ENCODE peak calls at places on chromosomes 7 and 10, in eight cellular contexts. X, A, K, F, I, D, E and M are unnamed samples.

GRCh38 chr10:5585517-5586222 is 60.9 kb downstream of the CALML3 start:
- DNase-seq in K (no peak), I (no peak), X (no peak), A (no peak), D (no peak), F (no peak), E (no peak), M (no peak)

GRCh38 chr10:27319752-27320561 is 79.4 kb upstream of the ACBD5 start:
- DNase-seq in K (peak; percentile 6), E (peak; percentile 63), D (no peak), F (peak; percentile 5), A (no peak), I (no peak), X (peak; percentile 82), M (no peak)

GRCh38 chr7:114930829-114931655 is 9.1 kb downstream of the MDFIC start:
- DNase-seq in K (no peak), F (peak; percentile 43), E (no peak), X (no peak), A (no peak), D (no peak), I (no peak), M (no peak)

GRCh38 chr7:44113764-44114354 is 9.5 kb downstream of the POLD2 start:
- DNase-seq in X (no peak), A (no peak), F (no peak), D (no peak), I (no peak), E (no peak), K (no peak), M (no peak)

GRCh38 chr7:95509199-95509598 is 23.5 kb downstream of the ASB4 start:
- DNase-seq in D (no peak), F (no peak), X (peak; percentile 7), K (no peak), I (no peak), A (no peak), E (peak; percentile 50), M (peak; percentile 1)

GRCh38 chr7:115477193-115477651 is 553.3 kb downstream of the TFEC start:
- DNase-seq in A (no peak), D (no peak), F (no peak), I (no peak), X (no peak), E (peak; percentile 61), K (no peak), M (no peak)

GRCh38 chr7:77783111-77783510 is 15.1 kb downstream of the TMEM60 start:
- DNase-seq in I (no peak), D (no peak), K (no peak), E (no peak), X (no peak), A (no peak), F (no peak), M (no peak)

GRCh38 chr7:130387628-130388403 is 7.5 kb downstream of the CPA1 start:
- DNase-seq in I (no peak), X (no peak), E (no peak), F (no peak), K (no peak), A (no peak), D (no peak), M (no peak)

GRCh38 chr10:21203473-21204107 is 306.5 kb upstream of the NEBL start:
- DNase-seq in D (no peak), E (no peak), K (no peak), A (no peak), F (no peak), X (no peak), I (no peak), M (no peak)

GRCh38 chr7:130937016-130937415 is 203.0 kb upstream of the KLF14 start:
- DNase-seq in F (no peak), X (no peak), E (no peak), D (no peak), K (no peak), I (no peak), A (no peak), M (no peak)

GRCh38 chr10:95121904-95122303 is 52.6 kb upstream of the CYP2C8 start:
- DNase-seq in X (no peak), F (no peak), D (no peak), E (no peak), I (no peak), A (no peak), K (no peak), M (no peak)

GRCh38 chr7:139936760-139937310 is 107.8 kb downstream of the TBXAS1 start:
- DNase-seq in E (no peak), I (no peak), D (no peak), F (no peak), X (no peak), K (no peak), A (no peak), M (no peak)

GRCh38 chr7:106057962-106058901 is 53.9 kb downstream of the SYPL1 start:
- DNase-seq in A (no peak), D (no peak), F (peak; percentile 96), K (no peak), X (peak; percentile 63), I (no peak), E (no peak), M (peak; percentile 98)

GRCh38 chr10:67864560-67865371 is 19.7 kb upstream of the SIRT1 start:
- DNase-seq in D (no peak), A (no peak), I (no peak), K (no peak), E (no peak), F (peak; percentile 41), X (no peak), M (no peak)

GRCh38 chr10:132377326-132377725 is 19.7 kb upstream of the PWWP2B start:
- DNase-seq in F (no peak), K (no peak), I (no peak), D (no peak), E (no peak), X (no peak), A (no peak), M (no peak)

GRCh38 chr7:107661081-107661864 is 645 bp downstream of the SLC26A4 start:
- DNase-seq in D (no peak), F (peak; percentile 56), A (no peak), E (peak; percentile 76), I (no peak), K (peak; percentile 2), X (peak; percentile 17), M (no peak)

GRCh38 chr10:77404801-77405200 is 232.8 kb downstream of the KCNMA1 start:
- DNase-seq in D (no peak), E (no peak), A (no peak), I (no peak), X (no peak), F (no peak), K (no peak), M (no peak)

GRCh38 chr10:117477961-117478670 is 64.4 kb upstream of the EMX2 start:
- DNase-seq in I (no peak), A (no peak), D (no peak), E (no peak), K (no peak), F (no peak), X (peak; percentile 88), M (no peak)

GRCh38 chr10:7908541-7909210 is 90.4 kb downstream of the TAF3 start:
- DNase-seq in K (no peak), I (no peak), X (no peak), E (no peak), A (no peak), D (no peak), F (no peak), M (no peak)

GRCh38 chr10:70461397-70462348 is 16.9 kb upstream of the PALD1 start:
- DNase-seq in K (no peak), E (peak; percentile 75), X (peak; percentile 85), I (no peak), F (peak; percentile 43), A (no peak), D (no peak), M (peak; percentile 74)

GRCh38 chr10:21498977-21499376 is 26.5 kb downstream of the SKIDA1 start:
- DNase-seq in D (no peak), K (no peak), A (no peak), X (no peak), F (no peak), E (no peak), I (no peak), M (no peak)

GRCh38 chr10:44913312-44914079 is 2.4 kb downstream of the TMEM72 start:
- DNase-seq in I (no peak), D (no peak), X (no peak), K (peak; percentile 28), E (no peak), F (no peak), A (no peak), M (peak; percentile 31)

GRCh38 chr7:80763289-80763688 is 124.8 kb downstream of the CD36 start:
- DNase-seq in I (no peak), A (no peak), F (no peak), K (no peak), D (no peak), E (no peak), X (no peak), M (no peak)

GRCh38 chr7:81331061-81332018 is 412.5 kb upstream of the SEMA3C start:
- DNase-seq in F (no peak), I (no peak), X (no peak), E (no peak), D (no peak), A (no peak), K (no peak), M (no peak)

GRCh38 chr7:132117181-132117580 is 459.1 kb downstream of the PLXNA4 start:
- DNase-seq in F (no peak), A (no peak), E (no peak), K (no peak), I (peak; percentile 2), D (no peak), X (peak; percentile 85), M (no peak)

GRCh38 chr10:80460399-80461207 is 6.5 kb downstream of the TSPAN14 start:
- DNase-seq in F (no peak), E (peak; percentile 89), K (no peak), A (no peak), X (peak; percentile 89), D (no peak), I (no peak), M (no peak)

GRCh38 chr7:74404741-74405140 is 49.0 kb upstream of the GTF2IRD1 start:
- DNase-seq in E (no peak), X (no peak), I (no peak), K (no peak), A (no peak), F (no peak), D (no peak), M (no peak)

GRCh38 chr7:46571996-46572395 is 650.9 kb upstream of the IGFBP3 start:
- DNase-seq in D (no peak), E (no peak), A (no peak), X (no peak), I (no peak), F (no peak), K (no peak), M (no peak)

GRCh38 chr10:90583416-90583815 is 274.4 kb downstream of the HTR7 start:
- DNase-seq in X (no peak), E (no peak), A (no peak), D (no peak), I (no peak), F (no peak), K (no peak), M (no peak)